ENCODE peak calls at places on chromosome 11, in seven cellular contexts. B is heart left ventricle; W is CD4-positive, CD25-positive, alpha-beta regulatory T cell; I is AG04450; L is HCT116; X is OCI-LY7; Z is left lung. N is an unnamed sample.

GRCh38 chr11:7969756-7970646 is 4.8 kb upstream of the NLRP10 start:
- DNase-seq in B (no peak), W (no peak), I (no peak), L (no peak), X (no peak), Z (no peak), N (no peak)

GRCh38 chr11:57397394-57397990 is 7.0 kb upstream of the PRG2 start:
- DNase-seq in B (no peak), W (no peak), I (no peak), L (no peak), X (no peak), Z (no peak), N (no peak)

GRCh38 chr11:14905104-14906033 is 13.3 kb upstream of the CYP2R1 start:
- DNase-seq in B (peak), W (peak), I (no peak), L (no peak), X (peak), Z (peak), N (no peak)

GRCh38 chr11:116255234-116255953 is 517.4 kb downstream of the BUD13 start:
- DNase-seq in B (no peak), W (no peak), I (no peak), L (no peak), X (no peak), Z (no peak), N (no peak)

GRCh38 chr11:46285594-46286033 is 8.2 kb downstream of the CREB3L1 start:
- DNase-seq in B (peak), W (no peak), I (no peak), L (no peak), X (no peak), Z (no peak), N (no peak)

GRCh38 chr11:62732830-62733229 is 4.5 kb downstream of the TTC9C start:
- DNase-seq in B (no peak), W (no peak), I (no peak), L (no peak), X (peak), Z (no peak), N (no peak)

GRCh38 chr11:1395773-1396374 is 6.1 kb downstream of the BRSK2 start:
- DNase-seq in B (no peak), W (no peak), I (no peak), L (no peak), X (no peak), Z (peak), N (no peak)

GRCh38 chr11:104095791-104096190 is 59.4 kb downstream of the DDI1 start:
- DNase-seq in B (no peak), W (no peak), I (no peak), L (no peak), X (no peak), Z (no peak), N (no peak)

GRCh38 chr11:127888396-127888795 is 699.0 kb downstream of the ETS1 start:
- DNase-seq in B (no peak), W (no peak), I (no peak), L (no peak), X (no peak), Z (no peak), N (no peak)

DNA sequence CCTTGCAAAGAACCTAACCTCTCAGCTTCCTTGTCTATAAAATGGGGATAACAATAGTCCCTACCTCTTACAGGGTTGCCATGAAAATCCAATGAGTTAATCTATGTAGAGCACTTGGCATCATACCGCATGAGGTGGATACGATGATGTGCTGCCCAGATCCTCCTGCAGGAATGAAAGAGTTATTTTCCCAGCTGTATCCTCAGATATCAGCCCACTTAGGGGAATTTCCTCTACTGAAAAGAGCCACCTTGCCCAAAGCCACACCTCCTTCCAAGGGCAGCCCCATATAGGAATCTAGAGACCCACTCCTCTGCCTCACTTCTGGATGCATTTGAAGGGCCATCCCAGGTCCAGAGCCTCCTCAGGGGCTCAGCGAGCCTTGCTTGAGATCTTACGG is 128.4 kb downstream of the CCDC81 start:
- DNase-seq in B (no peak), W (no peak), I (no peak), L (no peak), X (no peak), Z (no peak), N (no peak)
- H3K27ac ChIP-seq in B (peak), W (no peak), I (no peak), L (no peak), X (no peak), Z (no peak), N (no peak)

GRCh38 chr11:10405858-10406592 is 49.0 kb upstream of the AMPD3 start:
- DNase-seq in B (peak), W (peak), I (peak), L (peak), X (peak), Z (no peak), N (peak)

GRCh38 chr11:10410106-10410843 is 44.8 kb upstream of the AMPD3 start:
- DNase-seq in B (no peak), W (no peak), I (no peak), L (no peak), X (no peak), Z (no peak), N (no peak)

GRCh38 chr11:10407055-10407454 is 48.0 kb upstream of the AMPD3 start:
- DNase-seq in B (no peak), W (no peak), I (no peak), L (peak), X (no peak), Z (no peak), N (peak)

GRCh38 chr11:10409207-10409661 is 45.8 kb upstream of the AMPD3 start:
- DNase-seq in B (no peak), W (no peak), I (no peak), L (no peak), X (no peak), Z (no peak), N (no peak)

DNA sequence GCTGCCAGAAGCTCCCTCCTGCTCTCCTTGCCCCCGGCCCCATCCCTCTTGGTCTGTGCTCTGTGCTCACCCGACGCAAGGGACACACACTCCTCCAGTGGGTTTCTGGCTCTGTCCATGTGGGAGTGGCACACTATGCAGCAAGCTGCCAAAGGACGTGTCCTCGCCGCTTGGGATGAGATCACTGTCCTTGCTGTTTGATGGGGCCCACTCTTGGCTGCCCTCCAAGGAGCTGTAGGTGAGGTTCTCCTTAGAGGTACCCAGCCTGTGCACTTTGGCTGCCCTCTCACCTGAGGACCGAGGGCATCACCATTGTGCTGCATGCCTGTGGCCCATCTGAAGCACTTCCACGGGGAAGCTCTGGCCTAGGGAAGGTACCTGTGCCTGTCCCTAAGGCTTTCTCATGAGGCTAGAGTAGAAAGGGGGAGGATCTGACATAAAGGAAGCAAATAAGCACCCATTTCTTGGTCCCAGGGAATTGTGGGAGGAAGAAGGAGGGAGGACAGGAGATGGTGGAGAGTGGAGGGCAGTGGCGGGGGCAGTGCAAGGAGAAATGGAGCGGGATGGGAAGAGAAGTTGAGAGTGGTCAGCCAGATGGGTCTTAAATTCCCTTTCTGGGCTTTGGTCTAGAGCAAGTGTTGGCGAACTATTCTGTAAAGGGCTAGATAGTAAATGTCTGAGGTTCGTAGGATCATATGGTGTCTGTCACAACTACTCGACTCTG is 47.2 kb upstream of the AMPD3 start:
- DNase-seq in B (peak), W (no peak), I (no peak), L (no peak), X (no peak), Z (no peak), N (no peak)
- H3K27ac ChIP-seq in B (no peak), W (no peak), I (no peak), L (peak), X (no peak), Z (no peak), N (no peak)

GRCh38 chr11:102459393-102459792 is 6.8 kb upstream of the TMEM123 start:
- DNase-seq in B (no peak), W (no peak), I (no peak), L (no peak), X (no peak), Z (no peak), N (no peak)
- H3K27ac ChIP-seq in B (no peak), W (no peak), I (no peak), L (no peak), X (no peak), Z (no peak), N (no peak)

GRCh38 chr11:124081496-124081895 is 33.8 kb upstream of the VWA5A start:
- DNase-seq in B (no peak), W (no peak), I (no peak), L (no peak), X (no peak), Z (no peak), N (no peak)
- H3K27ac ChIP-seq in B (no peak), W (no peak), I (no peak), L (no peak), X (no peak), Z (no peak), N (no peak)

GRCh38 chr11:118612378-118612777 is 5.0 kb downstream of the PHLDB1 start:
- DNase-seq in B (peak), W (no peak), I (no peak), L (no peak), X (no peak), Z (no peak), N (no peak)
- H3K27ac ChIP-seq in B (peak), W (no peak), I (no peak), L (no peak), X (no peak), Z (peak), N (peak)

GRCh38 chr11:64230985-64231365 is 627 bp downstream of the DNAJC4 start:
- DNase-seq in B (no peak), W (no peak), I (no peak), L (no peak), X (peak), Z (no peak), N (no peak)

GRCh38 chr11:64229959-64230208 is 464 bp upstream of the DNAJC4 start:
- DNase-seq in B (no peak), W (no peak), I (no peak), L (no peak), X (no peak), Z (no peak), N (no peak)

GRCh38 chr11:64227405-64227956 is 1.4 kb downstream of the NUDT22 start:
- DNase-seq in B (no peak), W (no peak), I (no peak), L (no peak), X (no peak), Z (peak), N (no peak)

GRCh38 chr11:64230209-64230984 is at the start of gene DNAJC4:
- DNase-seq in B (peak), W (peak), I (peak), L (peak), X (peak), Z (peak), N (no peak)

DNA sequence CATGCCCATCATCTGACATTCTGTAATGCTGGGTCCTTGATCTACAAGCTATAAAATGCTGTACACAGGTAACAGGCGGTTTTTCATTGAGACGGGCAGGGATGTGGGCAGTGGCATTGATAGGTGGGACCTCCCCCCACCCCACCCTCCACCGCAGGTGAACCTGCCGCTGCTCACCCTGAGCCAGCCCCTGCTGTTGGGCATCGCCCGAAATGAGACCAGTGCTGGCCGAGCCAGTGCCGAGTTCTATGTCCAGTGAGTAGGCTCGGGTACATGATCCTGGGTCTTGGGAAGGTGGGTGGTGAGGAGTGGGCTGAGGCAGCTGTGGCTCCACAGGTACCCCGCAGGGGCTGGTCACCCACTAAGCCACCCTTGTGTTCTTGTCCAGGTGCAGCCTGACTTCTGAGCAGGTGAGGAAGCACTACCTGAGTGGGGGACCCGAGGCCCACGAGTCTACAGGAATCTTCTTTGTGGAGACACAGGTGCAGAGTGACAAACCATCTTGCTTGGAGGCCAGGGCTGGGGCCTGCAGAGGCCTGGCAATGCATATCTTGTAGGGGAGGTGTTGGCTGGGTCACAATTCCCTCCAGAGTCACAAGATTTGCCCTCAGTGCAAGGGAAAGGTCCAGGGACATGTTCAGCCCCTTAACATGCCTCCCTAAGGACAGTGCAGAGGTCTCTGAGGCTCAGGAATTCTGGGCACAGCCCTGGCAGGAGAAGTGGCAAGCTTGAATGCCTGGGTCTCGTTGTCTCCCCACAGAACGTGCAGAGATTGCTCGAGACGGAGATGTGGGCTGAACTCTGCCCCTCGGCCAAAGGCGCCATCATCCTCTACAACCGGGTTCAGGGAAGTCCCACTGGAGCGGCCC is 1.0 kb upstream of the DNAJC4 start:
- DNase-seq in B (no peak), W (no peak), I (no peak), L (no peak), X (no peak), Z (peak), N (no peak)
- H3K27ac ChIP-seq in B (peak), W (peak), I (no peak), L (peak), X (peak), Z (peak), N (peak)

GRCh38 chr11:36289226-36289852 is at the start of gene COMMD9:
- DNase-seq in B (peak), W (peak), I (peak), L (peak), X (peak), Z (peak), N (peak)
- H3K27ac ChIP-seq in B (no peak), W (peak), I (no peak), L (no peak), X (no peak), Z (peak), N (no peak)

GRCh38 chr11:47980907-47981621 is 705 bp downstream of the PTPRJ start:
- DNase-seq in B (peak), W (peak), I (no peak), L (no peak), X (peak), Z (peak), N (peak)
- H3K27ac ChIP-seq in B (peak), W (peak), I (no peak), L (peak), X (no peak), Z (peak), N (no peak)

GRCh38 chr11:102229510-102230119 is 87.7 kb upstream of the BIRC3 start:
- DNase-seq in B (no peak), W (no peak), I (no peak), L (no peak), X (no peak), Z (no peak), N (no peak)
- H3K27ac ChIP-seq in B (no peak), W (no peak), I (no peak), L (no peak), X (no peak), Z (no peak), N (no peak)

N was measured in RWPE1.